ENCODE peak calls at places on chromosomes 1 and 21, in seven cellular contexts. H is GM04504; X is NCI-H2081; V is Ammon's horn; Z is WTC11; K is activated naive CD8-positive, alpha-beta T cell treated with anti-CD3 and anti-CD28 coated beads, Interleukin-2, amount 50 U/mL, for 24 hours; D is CD8-positive, alpha-beta memory T cell. P is an unnamed sample.

GRCh38 chr1:34745666-34746065 is 9.2 kb upstream of the GJB5 start:
- DNase-seq in H (no peak), X (no peak), V (no peak), Z (no peak), K (no peak), D (no peak), P (no peak)

GRCh38 chr1:226983998-226984364 is 43.9 kb downstream of the COQ8A start:
- DNase-seq in H (no peak), X (no peak), V (no peak), Z (no peak), K (no peak), D (no peak), P (no peak)

GRCh38 chr21:26939532-26940181 is 27.2 kb downstream of the ADAMTS5 start:
- DNase-seq in H (peak; percentile 48), X (no peak), V (no peak), Z (no peak), K (no peak), D (no peak), P (peak; percentile 74)

GRCh38 chr1:101652476-101652875 is 344.2 kb downstream of the OLFM3 start:
- DNase-seq in H (no peak), X (no peak), V (no peak), Z (no peak), K (no peak), D (no peak), P (no peak)

GRCh38 chr1:102661481-102661880 is 446.8 kb downstream of the COL11A1 start:
- DNase-seq in H (no peak), X (no peak), V (no peak), Z (no peak), K (no peak), D (no peak), P (no peak)

GRCh38 chr1:221712776-221713431 is 29.0 kb downstream of the DUSP10 start:
- DNase-seq in H (no peak), X (no peak), V (no peak), Z (no peak), K (peak; percentile 80), D (peak; percentile 88), P (no peak)

GRCh38 chr21:35075546-35075945 is 26.4 kb upstream of the RUNX1 start:
- DNase-seq in H (no peak), X (no peak), V (peak; percentile 29), Z (no peak), K (no peak), D (no peak), P (peak; percentile 31)

GRCh38 chr1:193190096-193190744 is 3.8 kb upstream of the B3GALT2 start:
- DNase-seq in H (peak; percentile 13), X (peak; percentile 29), V (peak; percentile 42), Z (no peak), K (no peak), D (no peak), P (peak; percentile 35)

GRCh38 chr1:22689505-22689904 is 21.1 kb upstream of the EPHB2 start:
- DNase-seq in H (peak; percentile 72), X (peak; percentile 93), V (no peak), Z (no peak), K (no peak), D (no peak), P (peak; percentile 44)

GRCh38 chr1:76153856-76154212 is 79.3 kb downstream of the ST6GALNAC3 start:
- DNase-seq in H (no peak), X (no peak), V (no peak), Z (no peak), K (no peak), D (no peak), P (no peak)

GRCh38 chr1:223709598-223709997 is 2.7 kb upstream of the CAPN2 start:
- DNase-seq in H (no peak), X (no peak), V (no peak), Z (no peak), K (no peak), D (no peak), P (no peak)

GRCh38 chr1:40316595-40317393 is at the start of gene COL9A2:
- DNase-seq in H (no peak), X (peak; percentile 74), V (peak; percentile 83), Z (peak; percentile 41), K (peak; percentile 67), D (peak; percentile 70), P (peak; percentile 33)

GRCh38 chr1:40162791-40163441 is 1.7 kb downstream of the RLF start:
- DNase-seq in H (no peak), X (no peak), V (no peak), Z (no peak), K (no peak), D (no peak), P (no peak)

GRCh38 chr1:180235077-180235501 is 5.0 kb downstream of the LHX4 start:
- DNase-seq in H (no peak), X (no peak), V (no peak), Z (peak; percentile 60), K (no peak), D (no peak), P (no peak)

GRCh38 chr1:217535601-217536377 is 95.1 kb downstream of the GPATCH2 start:
- DNase-seq in H (no peak), X (no peak), V (no peak), Z (no peak), K (no peak), D (no peak), P (no peak)

GRCh38 chr1:37448691-37449417 is 25.5 kb upstream of the ZC3H12A start:
- DNase-seq in H (peak; percentile 8), X (peak; percentile 60), V (no peak), Z (no peak), K (no peak), D (no peak), P (no peak)

GRCh38 chr1:61171346-61171745 is 89.0 kb downstream of the NFIA start:
- DNase-seq in H (no peak), X (no peak), V (no peak), Z (no peak), K (no peak), D (no peak), P (no peak)

P was measured in fibroblast of lung.